ENCODE peak calls at places on chromosomes 3 and 15, in five cellular contexts. E is left ventricle myocardium inferior; W is Peyer's patch; Y is adrenal gland; N is CD4-positive, alpha-beta T cell. D is an unnamed sample.

GRCh38 chr3:59946401-59946800 is 896.6 kb upstream of the CFAP20DC start:
- DNase-seq in E (no peak), W (no peak), Y (no peak), N (no peak), D (no peak)

GRCh38 chr15:48555244-48555804 is 90.2 kb downstream of the FBN1 start:
- DNase-seq in E (no peak), W (no peak), Y (no peak), N (no peak), D (no peak)

GRCh38 chr3:44055951-44056350 is 185.7 kb upstream of the TOPAZ1 start:
- DNase-seq in E (no peak), W (no peak), Y (no peak), N (no peak), D (no peak)

GRCh38 chr3:157175678-157176077 is 15.7 kb upstream of the CCNL1 start:
- DNase-seq in E (no peak), W (peak; percentile 68), Y (peak; percentile 47), N (no peak), D (peak; percentile 76)

GRCh38 chr3:142964150-142964498 is 650 bp upstream of the PAQR9 start:
- DNase-seq in E (no peak), W (no peak), Y (no peak), N (no peak), D (no peak)

GRCh38 chr15:59420986-59421618 is 16.9 kb upstream of the FAM81A start:
- DNase-seq in E (no peak), W (no peak), Y (no peak), N (no peak), D (no peak)

GRCh38 chr15:60507596-60508424 is 28.9 kb upstream of the ICE2 start:
- DNase-seq in E (no peak), W (peak; percentile 73), Y (peak; percentile 41), N (peak; percentile 48), D (peak; percentile 69)

GRCh38 chr15:82995938-82996337 is 9.9 kb downstream of the RAMAC start:
- DNase-seq in E (no peak), W (no peak), Y (no peak), N (no peak), D (no peak)

GRCh38 chr3:170802164-170803151 is 67.5 kb downstream of the RPL22L1 start:
- DNase-seq in E (no peak), W (no peak), Y (no peak), N (no peak), D (peak; percentile 82)

GRCh38 chr3:119595639-119596329 is 1.9 kb upstream of the PLA1A start:
- DNase-seq in E (no peak), W (no peak), Y (no peak), N (no peak), D (no peak)

GRCh38 chr3:23712656-23713559 is 92.8 kb upstream of the UBE2E1 start:
- DNase-seq in E (peak; percentile 27), W (no peak), Y (peak; percentile 29), N (no peak), D (peak; percentile 83)

GRCh38 chr3:127387119-127387518 is 99.3 kb upstream of the PRR20G start:
- DNase-seq in E (peak; percentile 5), W (no peak), Y (no peak), N (no peak), D (no peak)

GRCh38 chr3:127389415-127389814 is 101.6 kb upstream of the PRR20G start:
- DNase-seq in E (peak; percentile 0), W (no peak), Y (no peak), N (no peak), D (no peak)

GRCh38 chr3:127386490-127386889 is 98.6 kb upstream of the PRR20G start:
- DNase-seq in E (no peak), W (no peak), Y (no peak), N (no peak), D (no peak)

GRCh38 chr3:127388412-127388811 is 100.6 kb upstream of the PRR20G start:
- DNase-seq in E (peak; percentile 2), W (no peak), Y (no peak), N (no peak), D (no peak)

GRCh38 chr3:127387556-127388153 is 99.8 kb upstream of the PRR20G start:
- DNase-seq in E (peak; percentile 5), W (no peak), Y (no peak), N (no peak), D (peak; percentile 55)
- H3K27ac ChIP-seq in E (no peak overlapping the region), W (no peak overlapping the region), Y (no peak overlapping the region), N (no peak overlapping the region), D (no peak overlapping the region)

DNA sequence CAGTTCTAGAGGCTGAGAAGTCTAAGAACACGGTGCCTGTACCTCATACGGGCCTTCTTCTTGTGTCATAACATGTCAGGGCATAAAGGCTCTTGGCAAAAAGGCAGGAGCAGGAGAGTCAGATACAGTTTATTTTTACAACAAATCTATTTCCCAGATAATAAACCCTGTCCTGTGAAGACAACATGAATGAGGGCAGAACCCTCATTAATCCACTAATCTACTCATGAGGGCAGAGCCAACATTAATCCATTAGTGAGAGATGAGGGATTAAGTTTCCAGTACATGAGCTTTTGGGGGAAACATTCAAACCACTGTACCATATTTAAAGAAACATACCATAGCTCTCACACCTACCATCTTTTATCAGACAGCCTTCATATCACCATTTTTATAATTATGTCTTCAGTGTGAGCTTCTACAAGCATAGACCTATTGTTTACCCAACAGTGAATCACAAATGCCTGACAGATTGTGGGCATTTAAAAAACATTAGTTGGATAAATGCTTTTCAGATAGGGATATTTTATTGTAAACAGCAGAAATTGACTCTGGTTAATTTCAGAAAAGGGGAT is 645.8 kb downstream of the GRM7 start:
- DNase-seq in E (no peak), W (no peak), Y (no peak), N (no peak), D (no peak)
- TF ChIP-seq CTCF in E (no peak), W (no peak), Y (no peak), N (no peak), D (no peak)

DNA sequence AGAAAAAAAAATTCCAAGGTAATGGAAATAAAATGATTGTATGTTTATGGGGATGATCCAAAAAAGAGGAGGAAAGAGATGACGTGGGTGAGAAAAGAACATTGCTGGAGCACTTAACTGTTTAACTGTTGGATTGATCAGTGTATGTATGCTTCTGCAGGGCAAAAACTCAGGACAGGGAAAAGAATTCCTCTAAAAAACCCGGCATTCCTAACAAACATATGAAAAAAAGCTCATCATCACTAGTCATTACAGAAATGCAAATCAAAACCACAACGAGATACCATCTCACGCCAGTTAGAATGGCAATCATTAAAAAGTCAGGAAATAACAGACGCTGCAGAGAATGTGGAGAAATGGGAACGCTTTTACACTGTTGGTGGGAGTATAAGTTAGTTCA is 1.6 kb upstream of the PHLDB2 start:
- DNase-seq in E (no peak), W (no peak), Y (no peak), N (no peak), D (no peak)
- H3K27ac ChIP-seq in E (no peak overlapping the region), W (no peak overlapping the region), Y (no peak overlapping the region), N (no peak overlapping the region), D (peak overlapping the region; percentile 35)

GRCh38 chr15:75182187-75183131 is 19.2 kb upstream of the C15orf39 start:
- DNase-seq in E (no peak), W (peak; percentile 65), Y (no peak), N (no peak), D (peak; percentile 60)
- TF ChIP-seq CTCF in E (no peak), W (no peak), Y (no peak), N (no peak), D (no peak)

GRCh38 chr3:139304383-139304782 is 39.4 kb upstream of the MRPS22 start:
- DNase-seq in E (no peak), W (no peak), Y (no peak), N (no peak), D (no peak)
- H3K27ac ChIP-seq in E (no peak overlapping the region), W (no peak overlapping the region), Y (no peak overlapping the region), N (no peak overlapping the region), D (no peak overlapping the region)

GRCh38 chr3:128619146-128619890 is 31.3 kb downstream of the RPN1 start:
- DNase-seq in E (no peak), W (no peak), Y (peak; percentile 23), N (no peak), D (no peak)

GRCh38 chr3:128621931-128622330 is 28.7 kb downstream of the RPN1 start:
- DNase-seq in E (no peak), W (no peak), Y (no peak), N (no peak), D (no peak)

GRCh38 chr3:128621234-128621633 is 29.4 kb downstream of the RPN1 start:
- DNase-seq in E (no peak), W (no peak), Y (no peak), N (no peak), D (no peak)

GRCh38 chr3:128618398-128618726 is 32.3 kb downstream of the RPN1 start:
- DNase-seq in E (no peak), W (no peak), Y (no peak), N (no peak), D (no peak)

GRCh38 chr3:128620268-128620691 is 30.3 kb downstream of the RPN1 start:
- DNase-seq in E (no peak), W (no peak), Y (no peak), N (no peak), D (no peak)
- TF ChIP-seq CTCF in E (no peak), W (no peak), Y (no peak), N (no peak), D (no peak)

DNA sequence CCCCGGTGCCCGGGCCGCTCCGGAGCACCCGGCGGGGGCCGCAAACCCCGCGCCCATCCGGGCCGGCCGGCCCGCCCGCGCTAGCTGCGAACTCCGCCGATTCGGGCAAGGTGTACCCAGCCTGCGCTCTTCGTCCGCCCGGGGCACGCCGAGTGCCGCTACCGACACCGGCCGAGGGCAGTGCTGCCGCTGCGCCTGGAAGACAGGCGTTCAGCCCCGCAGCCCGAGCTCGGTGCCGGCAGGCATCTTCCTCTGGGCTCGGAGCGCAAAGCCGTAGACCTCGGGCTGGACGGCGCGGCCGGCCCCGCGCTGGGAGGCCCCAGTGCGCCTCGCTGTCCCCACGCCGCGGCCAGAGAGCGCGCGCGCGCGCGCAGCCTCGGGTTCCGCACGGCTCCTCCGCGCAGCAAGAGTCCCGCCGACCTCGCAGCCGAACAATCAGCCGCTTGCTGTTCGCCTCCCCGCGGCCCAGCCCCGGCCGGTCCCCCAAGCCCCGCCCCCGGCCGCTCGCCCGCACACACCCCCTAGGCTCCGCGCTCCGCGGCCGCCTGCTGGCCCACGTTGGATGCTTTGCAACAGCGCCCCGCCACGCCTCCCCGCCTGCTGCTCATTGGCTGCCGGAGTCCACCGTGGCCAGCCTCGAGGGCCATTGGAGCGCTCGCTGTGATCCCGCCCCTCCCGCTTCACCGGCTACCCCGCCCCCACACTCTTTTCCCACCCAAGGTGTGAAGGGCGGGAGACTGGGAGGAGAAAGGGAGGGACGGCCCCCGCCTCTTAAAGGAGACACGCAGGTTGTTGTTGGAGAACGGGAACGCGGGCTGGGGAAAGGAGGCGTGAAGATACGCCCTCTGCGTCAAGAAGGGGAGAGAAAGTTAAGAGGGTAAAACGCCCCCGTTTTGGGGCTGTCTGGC is at the start of gene LRIG1:
- DNase-seq in E (peak; percentile 100), W (peak; percentile 100), Y (peak; percentile 100), N (peak; percentile 98), D (peak; percentile 100)
- H3K27ac ChIP-seq in E (peak within 1 kb of the TSS; percentile 96), W (peak within 1 kb of the TSS; percentile 95), Y (peak within 1 kb of the TSS; percentile 77), N (peak within 1 kb of the TSS; percentile 11), D (peak within 1 kb of the TSS; percentile 92)